ENCODE peak calls at places on chromosome 12, in ten cellular contexts. F, R, N, C, W, U, J, V, Z and T are unnamed samples. For H3K36me3 and H3K27me3, the result is how much of the 10 kb centered on the place peaks cover.

GRCh38 chr12:60231976-60232907 is 636.4 kb downstream of the SLC16A7 start:
- DNase-seq in F (no peak), R (no peak), N (no peak), C (no peak), W (no peak), U (no peak), J (no peak), V (no peak), Z (no peak), T (no peak)

GRCh38 chr12:133038310-133038709 is 1.0 kb downstream of the ZNF84 start:
- DNase-seq in F (no peak), R (no peak), N (no peak), C (no peak), W (no peak), U (no peak), J (no peak), V (no peak), Z (no peak), T (no peak)

GRCh38 chr12:2286461-2287131 is 233.8 kb downstream of the CACNA1C start:
- DNase-seq in F (no peak), R (peak), N (no peak), C (no peak), W (no peak), U (no peak), J (no peak), V (peak), Z (no peak), T (no peak)

GRCh38 chr12:87953257-87953860 is 75.8 kb downstream of the C12orf50 start:
- DNase-seq in F (peak), R (no peak), N (peak), C (peak), W (no peak), U (no peak), J (peak), V (no peak), Z (peak), T (peak)

GRCh38 chr12:1047898-1048660 is 57.1 kb downstream of the ERC1 start:
- DNase-seq in F (peak), R (no peak), N (no peak), C (peak), W (no peak), U (no peak), J (no peak), V (no peak), Z (no peak), T (no peak)

GRCh38 chr12:8697120-8697475 is 693 bp upstream of the RIMKLB start:
- DNase-seq in F (peak), R (no peak), N (peak), C (no peak), W (peak), U (no peak), J (peak), V (peak), Z (peak), T (no peak)

GRCh38 chr12:80763874-80764273 is 47.2 kb downstream of the MYF5 start:
- DNase-seq in F (peak), R (no peak), N (peak), C (peak), W (no peak), U (no peak), J (peak), V (peak), Z (peak), T (peak)

GRCh38 chr12:77402726-77403125 is 337.4 kb upstream of the E2F7 start:
- DNase-seq in F (no peak), R (no peak), N (peak), C (no peak), W (no peak), U (no peak), J (peak), V (no peak), Z (no peak), T (no peak)

GRCh38 chr12:9911708-9912107 is 20.5 kb downstream of the CLEC2A start:
- DNase-seq in F (no peak), R (no peak), N (no peak), C (no peak), W (no peak), U (no peak), J (no peak), V (no peak), Z (no peak), T (no peak)

GRCh38 chr12:70919161-70919560 is 1.4 kb downstream of the PTPRR start:
- DNase-seq in F (no peak), R (no peak), N (no peak), C (no peak), W (no peak), U (no peak), J (no peak), V (no peak), Z (no peak), T (no peak)

GRCh38 chr12:122399592-122400373 is 22.7 kb downstream of the CLIP1 start:
- DNase-seq in F (peak), R (peak), N (peak), C (peak), W (peak), U (peak), J (peak), V (peak), Z (peak), T (peak)

GRCh38 chr12:92338671-92339070 is 193.0 kb upstream of the BTG1 start:
- DNase-seq in F (no peak), R (no peak), N (no peak), C (no peak), W (no peak), U (no peak), J (peak), V (no peak), Z (no peak), T (no peak)

GRCh38 chr12:96908170-96908675 is 1.2 kb downstream of the NEDD1 start:
- DNase-seq in F (no peak), R (no peak), N (no peak), C (no peak), W (no peak), U (no peak), J (no peak), V (no peak), Z (peak), T (no peak)

GRCh38 chr12:90090929-90091651 is 382.5 kb upstream of the ATP2B1 start:
- DNase-seq in F (no peak), R (no peak), N (peak), C (peak), W (no peak), U (no peak), J (peak), V (peak), Z (peak), T (peak)

GRCh38 chr12:109053382-109054123 is 1.2 kb downstream of the USP30 start:
- DNase-seq in F (no peak), R (peak), N (no peak), C (peak), W (no peak), U (no peak), J (peak), V (no peak), Z (no peak), T (no peak)

GRCh38 chr12:124347805-124348658 is 53.1 kb downstream of the RFLNA start:
- DNase-seq in F (peak), R (no peak), N (no peak), C (no peak), W (no peak), U (no peak), J (no peak), V (peak), Z (no peak), T (no peak)

GRCh38 chr12:94336201-94336915 is 123.3 kb downstream of the CEP83 start:
- DNase-seq in F (no peak), R (no peak), N (peak), C (no peak), W (no peak), U (no peak), J (peak), V (no peak), Z (no peak), T (no peak)

GRCh38 chr12:128583453-128583852 is 240.3 kb downstream of the SLC15A4 start:
- DNase-seq in F (peak), R (no peak), N (no peak), C (peak), W (no peak), U (no peak), J (no peak), V (no peak), Z (no peak), T (no peak)

GRCh38 chr12:124732275-124733075 is 131.2 kb downstream of the SCARB1 start:
- DNase-seq in F (no peak), R (no peak), N (no peak), C (no peak), W (no peak), U (no peak), J (peak), V (no peak), Z (no peak), T (no peak)

GRCh38 chr12:50200507-50201273 is 33.5 kb upstream of the CERS5 start:
- DNase-seq in F (no peak), R (no peak), N (no peak), C (no peak), W (no peak), U (no peak), J (peak), V (no peak), Z (no peak), T (peak)

DNA sequence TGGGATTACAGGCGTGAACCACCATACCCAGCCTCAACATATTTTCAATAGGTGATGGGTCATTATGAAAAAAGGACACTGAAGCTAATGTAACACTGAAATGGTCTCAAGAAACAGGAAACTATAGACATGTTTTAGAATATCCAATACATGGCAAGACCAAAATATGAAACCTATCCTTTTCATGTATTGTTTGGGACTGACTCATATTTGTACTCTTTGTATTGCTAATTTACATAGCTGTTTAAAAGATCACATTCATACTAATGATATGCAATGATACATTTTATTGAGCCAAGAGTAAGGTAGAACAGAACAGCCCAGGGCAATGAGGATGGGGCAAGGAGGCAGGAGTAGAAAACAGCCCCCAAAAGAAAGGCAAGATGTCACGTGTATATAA is 32.6 kb downstream of the RESF1 start:
- DNase-seq in F (no peak), R (no peak), N (peak), C (no peak), W (no peak), U (no peak), J (no peak), V (no peak), Z (no peak), T (no peak)
- H3K36me3 ChIP-seq in F (under half), R (under half), N (under half), C (under half), W (under half), U (half or more), J (under half), V (under half), Z (under half), T (under half)

DNA sequence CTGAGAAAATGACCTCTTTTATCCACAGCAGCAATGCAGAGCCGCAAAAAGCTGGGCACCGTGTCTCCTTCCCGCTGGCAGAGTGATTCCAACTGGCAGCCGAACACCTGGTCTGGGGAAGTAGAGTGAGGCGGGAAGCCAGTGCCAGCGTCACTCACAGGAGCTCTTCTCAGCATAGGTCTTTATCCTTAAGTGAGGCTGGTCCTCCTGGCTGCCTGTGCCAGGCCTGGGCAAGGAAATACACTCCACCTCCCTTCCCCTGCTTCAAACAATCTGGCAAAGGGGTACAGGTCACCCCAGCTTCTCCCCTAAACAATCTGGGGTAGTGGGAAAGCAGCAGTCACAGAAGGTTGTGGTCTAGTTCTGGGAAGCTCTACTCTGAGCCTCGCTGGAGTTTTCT is 4.8 kb downstream of the ARHGAP9 start:
- DNase-seq in F (no peak), R (no peak), N (no peak), C (no peak), W (no peak), U (no peak), J (no peak), V (no peak), Z (no peak), T (no peak)
- H3K27me3 ChIP-seq in F (half or more), R (under half), N (under half), C (under half), W (under half), U (half or more), J (half or more), V (under half), Z (half or more), T (half or more)

DNA sequence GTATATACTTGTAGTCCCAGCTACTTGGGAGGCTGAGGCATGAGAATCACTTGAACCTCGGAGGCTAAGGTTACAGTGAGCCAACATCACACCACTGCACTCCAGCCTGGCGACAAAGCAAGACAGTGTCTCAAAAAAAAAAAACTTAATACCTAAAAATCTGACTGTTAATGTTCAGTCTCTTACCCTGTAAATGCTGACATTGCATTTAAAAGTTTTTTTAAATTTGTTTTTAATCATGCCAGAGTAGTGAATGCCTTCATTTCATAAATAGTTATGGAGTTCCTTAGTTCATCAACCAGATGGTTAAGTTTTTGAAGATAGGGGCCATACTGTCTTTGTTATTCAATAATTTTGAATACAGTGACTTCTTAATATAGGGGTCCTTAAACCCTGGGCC is 21.2 kb downstream of the CAND1 start:
- DNase-seq in F (no peak), R (no peak), N (no peak), C (no peak), W (no peak), U (no peak), J (no peak), V (no peak), Z (no peak), T (no peak)
- H3K36me3 ChIP-seq in F (under half), R (under half), N (under half), C (half or more), W (under half), U (under half), J (under half), V (under half), Z (under half), T (under half)

GRCh38 chr12:31118347-31118830 is 44.7 kb downstream of the DDX11 start:
- DNase-seq in F (peak), R (no peak), N (no peak), C (peak), W (peak), U (no peak), J (no peak), V (no peak), Z (peak), T (no peak)
- H3K27me3 ChIP-seq in F (under half), R (under half), N (under half), C (under half), W (under half), U (half or more), J (under half), V (under half), Z (under half), T (under half)

GRCh38 chr12:51379571-51379970 is 11.6 kb downstream of the GALNT6 start:
- DNase-seq in F (no peak), R (no peak), N (no peak), C (no peak), W (no peak), U (no peak), J (no peak), V (no peak), Z (no peak), T (no peak)

GRCh38 chr12:51382173-51382572 is 9.0 kb downstream of the GALNT6 start:
- DNase-seq in F (no peak), R (no peak), N (no peak), C (no peak), W (no peak), U (no peak), J (no peak), V (no peak), Z (no peak), T (no peak)

GRCh38 chr12:51383281-51383905 is 7.8 kb downstream of the GALNT6 start:
- DNase-seq in F (no peak), R (no peak), N (peak), C (peak), W (no peak), U (no peak), J (no peak), V (no peak), Z (no peak), T (peak)

GRCh38 chr12:51378749-51379148 is 12.5 kb downstream of the GALNT6 start:
- DNase-seq in F (no peak), R (no peak), N (no peak), C (no peak), W (no peak), U (no peak), J (no peak), V (no peak), Z (no peak), T (no peak)

GRCh38 chr12:51381226-51382079 is 9.8 kb downstream of the GALNT6 start:
- DNase-seq in F (no peak), R (no peak), N (no peak), C (no peak), W (no peak), U (no peak), J (peak), V (no peak), Z (peak), T (no peak)
- H3K36me3 ChIP-seq in F (under half), R (under half), N (under half), C (under half), W (under half), U (under half), J (under half), V (under half), Z (under half), T (half or more)